ENCODE peak calls at places on chromosomes 16 and 17, in seven cellular contexts. S is OCI-LY7, Q is GM12891, K is ureter, B is GM12865, L is AG09309, H is NCI-H1930. M is an unnamed sample.

GRCh38 chr16:22375117-22375962 is 921 bp upstream of the CDR2 start:
- DNase-seq in Q (no peak), S (peak; percentile 23), H (no peak), B (no peak), L (no peak), K (no peak), M (no peak)

GRCh38 chr17:8447816-8448215 is 12.1 kb downstream of the NDEL1 start:
- DNase-seq in B (no peak), Q (no peak), L (no peak), K (no peak), S (no peak), H (no peak), M (no peak)

GRCh38 chr16:88799569-88800276 is 3.9 kb upstream of the CDT1 start:
- DNase-seq in S (peak; percentile 81), B (no peak), H (no peak), L (no peak), Q (no peak), K (no peak), M (no peak)

GRCh38 chr17:62737513-62737912 is 70.6 kb downstream of the MARCHF10 start:
- DNase-seq in S (no peak), H (no peak), B (peak; percentile 67), L (no peak), Q (no peak), K (no peak), M (no peak)

GRCh38 chr17:11097121-11097520 is 143.9 kb upstream of the SHISA6 start:
- DNase-seq in S (no peak), K (no peak), B (no peak), Q (no peak), H (no peak), L (no peak), M (no peak)

GRCh38 chr17:72705905-72706395 is 386.5 kb downstream of the SLC39A11 start:
- DNase-seq in Q (no peak), K (no peak), S (no peak), B (peak; percentile 77), H (no peak), L (no peak), M (no peak)

GRCh38 chr17:12391468-12391867 is 274.2 kb upstream of the MYOCD start:
- DNase-seq in K (no peak), H (no peak), S (no peak), L (no peak), B (no peak), Q (no peak), M (no peak)

GRCh38 chr16:54412777-54413455 is 126.3 kb upstream of the IRX3 start:
- DNase-seq in Q (no peak), K (no peak), H (no peak), B (no peak), L (no peak), S (no peak), M (no peak)

GRCh38 chr16:47143329-47143676 is 442 bp downstream of the NETO2 start:
- DNase-seq in K (peak; percentile 46), Q (peak; percentile 74), H (peak; percentile 61), L (no peak), B (peak; percentile 88), S (peak; percentile 53), M (peak; percentile 82)

GRCh38 chr16:15598648-15599190 is 44.2 kb downstream of the MARF1 start:
- DNase-seq in Q (no peak), K (no peak), S (no peak), H (no peak), L (no peak), B (no peak), M (no peak)

GRCh38 chr16:79867425-79867997 is 267.0 kb upstream of the MAF start:
- DNase-seq in S (no peak), H (no peak), K (no peak), Q (no peak), B (no peak), L (no peak), M (no peak)

GRCh38 chr17:37743612-37743874 is 1.3 kb downstream of the HNF1B start:
- DNase-seq in S (no peak), B (no peak), H (no peak), L (no peak), K (no peak), Q (no peak), M (no peak)

GRCh38 chr17:29116652-29117439 is 63.4 kb downstream of the MYO18A start:
- DNase-seq in H (peak; percentile 35), B (peak; percentile 77), Q (peak; percentile 77), S (peak; percentile 70), K (peak; percentile 73), L (no peak), M (peak; percentile 68)

GRCh38 chr16:21326459-21326858 is 48.4 kb upstream of the CRYM start:
- DNase-seq in K (no peak), H (no peak), S (no peak), Q (no peak), L (no peak), B (no peak), M (no peak)

GRCh38 chr17:7146115-7146514 is 31.5 kb upstream of the ASGR2 start:
- DNase-seq in L (no peak), B (no peak), K (no peak), Q (no peak), H (no peak), S (no peak), M (no peak)

GRCh38 chr16:55812951-55813350 is 19.9 kb downstream of the CES1 start:
- DNase-seq in L (no peak), S (no peak), Q (no peak), K (no peak), H (no peak), B (no peak), M (no peak)

GRCh38 chr16:58393138-58393504 is 850 bp downstream of the GINS3 start:
- DNase-seq in Q (no peak), L (no peak), S (peak; percentile 27), B (peak; percentile 10), K (no peak), H (no peak), M (peak; percentile 64)

GRCh38 chr17:64103751-64104364 is 26.1 kb downstream of the ERN1 start:
- DNase-seq in H (no peak), S (peak; percentile 63), L (no peak), B (peak; percentile 79), K (peak; percentile 29), Q (no peak), M (peak; percentile 36)

GRCh38 chr17:51000835-51001638 is 119.6 kb downstream of the SPAG9 start:
- DNase-seq in K (no peak), S (peak; percentile 80), Q (peak; percentile 8), B (peak; percentile 78), H (peak; percentile 29), L (peak; percentile 60), M (peak; percentile 82)

GRCh38 chr17:72946696-72947095 is 145.8 kb downstream of the SLC39A11 start:
- DNase-seq in B (no peak), H (no peak), Q (no peak), L (no peak), S (no peak), K (no peak), M (no peak)

GRCh38 chr16:89437991-89438390 is 52.4 kb downstream of the ANKRD11 start:
- DNase-seq in H (no peak), L (no peak), K (no peak), B (no peak), Q (no peak), S (no peak), M (no peak)

GRCh38 chr16:53024045-53024444 is 28.7 kb downstream of the CHD9NB start:
- DNase-seq in L (no peak), B (peak; percentile 19), K (no peak), S (no peak), Q (no peak), H (no peak), M (no peak)